ENCODE peak calls at places on chromosomes 16 and 17, in nine cellular contexts. A, L, B, N, J, F, E, G and R are unnamed samples.

GRCh38 chr17:42051013-42051400 is 606 bp upstream of the C17orf113 start:
- DNase-seq in B (no peak), A (no peak), L (no peak), J (no peak), G (no peak), E (no peak), F (no peak), N (no peak), R (no peak)

GRCh38 chr16:31063495-31063842 is 10.6 kb downstream of the ZNF668 start:
- DNase-seq in L (no peak), A (no peak), N (no peak), E (no peak), G (no peak), F (no peak), J (no peak), B (no peak), R (no peak)

GRCh38 chr17:63760771-63761539 is 12.4 kb downstream of the CCDC47 start:
- DNase-seq in L (no peak), B (no peak), J (peak), E (no peak), F (no peak), A (no peak), G (no peak), N (no peak), R (peak)

GRCh38 chr17:15744885-15745284 is 12.8 kb downstream of the TBC1D26 start:
- DNase-seq in J (no peak), B (peak), N (no peak), G (no peak), E (no peak), F (peak), L (no peak), A (peak), R (no peak)

GRCh38 chr16:86978445-86979030 is 338.7 kb downstream of the C16orf95 start:
- DNase-seq in A (no peak), G (no peak), N (no peak), L (no peak), J (no peak), B (no peak), E (no peak), F (no peak), R (no peak)

GRCh38 chr17:17078832-17079231 is 36.6 kb downstream of the MPRIP start:
- DNase-seq in F (no peak), J (no peak), A (no peak), L (no peak), B (no peak), N (no peak), E (no peak), G (no peak), R (no peak)

GRCh38 chr16:68737730-68738590 is 868 bp downstream of the CDH1 start:
- DNase-seq in N (peak), A (peak), F (peak), E (no peak), J (no peak), G (no peak), B (no peak), L (no peak), R (peak)

GRCh38 chr17:75695141-75695829 is 26.0 kb upstream of the ITGB4 start:
- DNase-seq in L (no peak), A (no peak), F (no peak), J (peak), N (no peak), E (no peak), G (no peak), B (no peak), R (no peak)

GRCh38 chr17:50527949-50528474 is 4.5 kb upstream of the EPN3 start:
- DNase-seq in E (no peak), G (no peak), A (no peak), L (no peak), N (no peak), F (no peak), J (no peak), B (no peak), R (no peak)

GRCh38 chr16:54370653-54371052 is 84.1 kb upstream of the IRX3 start:
- DNase-seq in G (no peak), A (no peak), N (no peak), J (no peak), F (peak), L (no peak), B (no peak), E (no peak), R (peak)

GRCh38 chr16:88789593-88789992 is 4.6 kb upstream of the PIEZO1 start:
- DNase-seq in J (no peak), G (no peak), E (no peak), N (no peak), L (no peak), F (peak), A (no peak), B (no peak), R (no peak)

GRCh38 chr16:86462334-86463084 is 47.8 kb upstream of the FOXF1 start:
- DNase-seq in E (no peak), A (no peak), J (peak), F (no peak), N (no peak), L (no peak), B (no peak), G (no peak), R (no peak)

GRCh38 chr17:78132086-78132676 is 1.6 kb downstream of the TMC8 start:
- DNase-seq in G (no peak), A (peak), J (no peak), L (no peak), B (no peak), E (peak), N (peak), F (peak), R (peak)

GRCh38 chr17:15169676-15170075 is 95.5 kb downstream of the PMP22 start:
- DNase-seq in F (no peak), J (peak), B (no peak), N (no peak), A (no peak), G (no peak), E (no peak), L (no peak), R (no peak)